ENCODE peak calls at places on chromosomes 4 and X, in seven cellular contexts. One of them, this sample, is unnamed.

GRCh38 chr4:170025523-170026252 is 507 bp downstream of the MFAP3L start:
- DNase-seq in SK-N-SH: peak; percentile 70
- DNase-seq in pancreas: peak; percentile 23
- DNase-seq in tibial nerve: no peak
- DNase-seq in lung: no peak
- DNase-seq in CD8-positive, alpha-beta T cell: no peak
- DNase-seq in gastrocnemius medialis: peak; percentile 16
- DNase-seq in this sample: no peak

GRCh38 chrX:1807301-1807731 is 192.5 kb downstream of the ASMT start:
- DNase-seq in gastrocnemius medialis: no peak
- DNase-seq in SK-N-SH: no peak
- DNase-seq in pancreas: no peak
- DNase-seq in tibial nerve: no peak
- DNase-seq in CD8-positive, alpha-beta T cell: no peak
- DNase-seq in lung: no peak
- DNase-seq in this sample: no peak

GRCh38 chr4:175790067-175790466 is 22.0 kb downstream of the GPM6A start:
- DNase-seq in CD8-positive, alpha-beta T cell: no peak
- DNase-seq in pancreas: no peak
- DNase-seq in SK-N-SH: no peak
- DNase-seq in tibial nerve: no peak
- DNase-seq in gastrocnemius medialis: no peak
- DNase-seq in lung: no peak
- DNase-seq in this sample: no peak

GRCh38 chrX:106670631-106671030 is 55.9 kb upstream of the RNF128 start:
- DNase-seq in lung: no peak
- DNase-seq in gastrocnemius medialis: no peak
- DNase-seq in pancreas: no peak
- DNase-seq in CD8-positive, alpha-beta T cell: no peak
- DNase-seq in tibial nerve: no peak
- DNase-seq in SK-N-SH: no peak
- DNase-seq in this sample: no peak

GRCh38 chr4:86895692-86896488 is 3.7 kb upstream of the C4orf36 start:
- DNase-seq in tibial nerve: no peak
- DNase-seq in CD8-positive, alpha-beta T cell: no peak
- DNase-seq in lung: no peak
- DNase-seq in gastrocnemius medialis: no peak
- DNase-seq in SK-N-SH: peak; percentile 58
- DNase-seq in pancreas: no peak
- DNase-seq in this sample: peak; percentile 86

GRCh38 chr4:173046818-173047217 is 121.8 kb upstream of the GALNT7 start:
- DNase-seq in lung: no peak
- DNase-seq in gastrocnemius medialis: no peak
- DNase-seq in CD8-positive, alpha-beta T cell: no peak
- DNase-seq in tibial nerve: no peak
- DNase-seq in pancreas: no peak
- DNase-seq in SK-N-SH: no peak
- DNase-seq in this sample: no peak

GRCh38 chrX:120120223-120120622 is 4.5 kb upstream of the RHOXF1 start:
- DNase-seq in SK-N-SH: no peak
- DNase-seq in gastrocnemius medialis: no peak
- DNase-seq in CD8-positive, alpha-beta T cell: no peak
- DNase-seq in lung: peak; percentile 76
- DNase-seq in pancreas: no peak
- DNase-seq in tibial nerve: no peak
- DNase-seq in this sample: no peak

GRCh38 chrX:460116-460515 is 73.4 kb upstream of the PPP2R3B start:
- DNase-seq in pancreas: no peak
- DNase-seq in gastrocnemius medialis: no peak
- DNase-seq in CD8-positive, alpha-beta T cell: no peak
- DNase-seq in tibial nerve: no peak
- DNase-seq in SK-N-SH: no peak
- DNase-seq in lung: no peak
- DNase-seq in this sample: no peak

GRCh38 chr4:181960384-181960783 is 282.8 kb upstream of the TENM3 start:
- DNase-seq in lung: no peak
- DNase-seq in gastrocnemius medialis: no peak
- DNase-seq in tibial nerve: no peak
- DNase-seq in CD8-positive, alpha-beta T cell: no peak
- DNase-seq in pancreas: no peak
- DNase-seq in SK-N-SH: no peak
- DNase-seq in this sample: no peak

GRCh38 chr4:154660052-154660451 is 47.6 kb upstream of the FGG start:
- DNase-seq in gastrocnemius medialis: no peak
- DNase-seq in tibial nerve: no peak
- DNase-seq in CD8-positive, alpha-beta T cell: no peak
- DNase-seq in SK-N-SH: no peak
- DNase-seq in lung: no peak
- DNase-seq in pancreas: peak; percentile 59
- DNase-seq in this sample: no peak

GRCh38 chr4:74058048-74058651 is 19.7 kb upstream of the CXCL3 start:
- DNase-seq in pancreas: no peak
- DNase-seq in gastrocnemius medialis: no peak
- DNase-seq in SK-N-SH: no peak
- DNase-seq in lung: no peak
- DNase-seq in CD8-positive, alpha-beta T cell: no peak
- DNase-seq in tibial nerve: no peak
- DNase-seq in this sample: no peak

GRCh38 chrX:826448-826847 is 195.9 kb downstream of the SHOX start:
- DNase-seq in gastrocnemius medialis: no peak
- DNase-seq in lung: no peak
- DNase-seq in SK-N-SH: no peak
- DNase-seq in CD8-positive, alpha-beta T cell: no peak
- DNase-seq in tibial nerve: no peak
- DNase-seq in pancreas: no peak
- DNase-seq in this sample: no peak

GRCh38 chr4:23006756-23007155 is 314.0 kb downstream of the GBA3 start:
- DNase-seq in SK-N-SH: no peak
- DNase-seq in lung: no peak
- DNase-seq in gastrocnemius medialis: no peak
- DNase-seq in tibial nerve: no peak
- DNase-seq in pancreas: no peak
- DNase-seq in CD8-positive, alpha-beta T cell: no peak
- DNase-seq in this sample: no peak

GRCh38 chr4:3257691-3258482 is 8.9 kb downstream of the MSANTD1 start:
- DNase-seq in gastrocnemius medialis: no peak
- DNase-seq in SK-N-SH: no peak
- DNase-seq in pancreas: peak; percentile 5
- DNase-seq in tibial nerve: peak; percentile 4
- DNase-seq in lung: no peak
- DNase-seq in CD8-positive, alpha-beta T cell: no peak
- DNase-seq in this sample: no peak

GRCh38 chr4:10079951-10080873 is 36.4 kb downstream of the WDR1 start:
- DNase-seq in lung: no peak
- DNase-seq in tibial nerve: no peak
- DNase-seq in SK-N-SH: peak; percentile 90
- DNase-seq in gastrocnemius medialis: peak; percentile 1
- DNase-seq in CD8-positive, alpha-beta T cell: no peak
- DNase-seq in pancreas: no peak
- DNase-seq in this sample: no peak

GRCh38 chrX:1767026-1767425 is 152.2 kb downstream of the ASMT start:
- DNase-seq in SK-N-SH: no peak
- DNase-seq in CD8-positive, alpha-beta T cell: no peak
- DNase-seq in gastrocnemius medialis: no peak
- DNase-seq in pancreas: no peak
- DNase-seq in lung: no peak
- DNase-seq in tibial nerve: no peak
- DNase-seq in this sample: no peak

GRCh38 chr4:132383571-132384199 is 765.4 kb upstream of the PCDH10 start:
- DNase-seq in gastrocnemius medialis: no peak
- DNase-seq in SK-N-SH: no peak
- DNase-seq in CD8-positive, alpha-beta T cell: no peak
- DNase-seq in lung: no peak
- DNase-seq in pancreas: no peak
- DNase-seq in tibial nerve: no peak
- DNase-seq in this sample: peak; percentile 34

GRCh38 chrX:24979081-24979480 is 36.7 kb downstream of the ARX start:
- DNase-seq in lung: no peak
- DNase-seq in pancreas: no peak
- DNase-seq in CD8-positive, alpha-beta T cell: no peak
- DNase-seq in SK-N-SH: no peak
- DNase-seq in tibial nerve: no peak
- DNase-seq in gastrocnemius medialis: no peak
- DNase-seq in this sample: no peak

GRCh38 chr4:67918428-67918827 is 34.6 kb upstream of the TMPRSS11D start:
- DNase-seq in lung: no peak
- DNase-seq in tibial nerve: no peak
- DNase-seq in gastrocnemius medialis: no peak
- DNase-seq in SK-N-SH: no peak
- DNase-seq in CD8-positive, alpha-beta T cell: no peak
- DNase-seq in pancreas: no peak
- DNase-seq in this sample: no peak

GRCh38 chr4:148076964-148077363 is 345.1 kb downstream of the ARHGAP10 start:
- DNase-seq in CD8-positive, alpha-beta T cell: no peak
- DNase-seq in pancreas: no peak
- DNase-seq in gastrocnemius medialis: no peak
- DNase-seq in SK-N-SH: no peak
- DNase-seq in tibial nerve: no peak
- DNase-seq in lung: no peak
- DNase-seq in this sample: no peak

GRCh38 chr4:139015948-139016451 is 419 bp downstream of the NOCT start:
- DNase-seq in CD8-positive, alpha-beta T cell: peak; percentile 10
- DNase-seq in gastrocnemius medialis: no peak
- DNase-seq in lung: peak; percentile 53
- DNase-seq in tibial nerve: no peak
- DNase-seq in pancreas: no peak
- DNase-seq in SK-N-SH: no peak
- DNase-seq in this sample: peak; percentile 16

GRCh38 chrX:19904778-19905367 is 17.5 kb upstream of the SH3KBP1 start:
- DNase-seq in lung: no peak
- DNase-seq in tibial nerve: no peak
- DNase-seq in pancreas: peak; percentile 28
- DNase-seq in gastrocnemius medialis: no peak
- DNase-seq in CD8-positive, alpha-beta T cell: no peak
- DNase-seq in SK-N-SH: peak; percentile 59
- DNase-seq in this sample: peak; percentile 66

GRCh38 chr4:108060686-108061321 is 71.1 kb downstream of the HADH start:
- DNase-seq in gastrocnemius medialis: no peak
- DNase-seq in pancreas: no peak
- DNase-seq in tibial nerve: no peak
- DNase-seq in CD8-positive, alpha-beta T cell: no peak
- DNase-seq in SK-N-SH: no peak
- DNase-seq in lung: no peak
- DNase-seq in this sample: no peak

GRCh38 chr4:101699441-101700117 is 91.0 kb upstream of the BANK1 start:
- DNase-seq in pancreas: no peak
- DNase-seq in lung: no peak
- DNase-seq in gastrocnemius medialis: no peak
- DNase-seq in tibial nerve: no peak
- DNase-seq in CD8-positive, alpha-beta T cell: no peak
- DNase-seq in SK-N-SH: no peak
- DNase-seq in this sample: no peak

GRCh38 chrX:30733852-30734660 is 80.8 kb downstream of the GK start:
- DNase-seq in SK-N-SH: no peak
- DNase-seq in CD8-positive, alpha-beta T cell: no peak
- DNase-seq in tibial nerve: no peak
- DNase-seq in lung: no peak
- DNase-seq in gastrocnemius medialis: no peak
- DNase-seq in pancreas: no peak
- DNase-seq in this sample: no peak

GRCh38 chr4:141645611-141646340 is 9.4 kb downstream of the IL15 start:
- DNase-seq in tibial nerve: no peak
- DNase-seq in lung: no peak
- DNase-seq in CD8-positive, alpha-beta T cell: no peak
- DNase-seq in gastrocnemius medialis: no peak
- DNase-seq in pancreas: no peak
- DNase-seq in SK-N-SH: no peak
- DNase-seq in this sample: no peak

DNA sequence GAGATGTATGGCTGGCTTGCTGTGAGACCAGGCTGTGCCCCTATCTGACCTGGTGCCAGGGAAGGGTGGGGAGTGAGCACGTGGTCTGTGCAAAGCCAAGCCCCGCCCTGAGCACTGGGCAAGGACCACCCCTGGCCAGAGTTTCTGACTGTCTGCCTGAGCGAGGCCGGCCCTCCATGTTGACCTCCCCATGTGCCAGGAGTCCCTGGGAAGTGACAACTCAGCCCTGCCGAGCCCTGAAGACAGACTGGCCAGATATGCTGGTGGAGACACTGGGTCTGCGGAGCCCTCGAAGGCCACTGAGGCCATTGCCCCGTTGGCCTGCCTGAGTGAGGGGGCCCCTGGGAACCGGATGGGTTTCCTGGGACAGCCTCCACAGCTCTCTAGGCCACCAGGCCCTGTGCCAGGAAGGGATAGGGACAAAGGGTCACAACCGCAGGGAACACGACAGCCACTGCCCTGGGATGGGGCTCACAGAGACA is 7.1 kb upstream of the BGN start:
- DNase-seq in CD8-positive, alpha-beta T cell: no peak
- DNase-seq in tibial nerve: no peak
- DNase-seq in pancreas: no peak
- DNase-seq in SK-N-SH: no peak
- DNase-seq in lung: no peak
- DNase-seq in gastrocnemius medialis: no peak
- DNase-seq in this sample: no peak
- H3K4me3 ChIP-seq in CD8-positive, alpha-beta T cell: no peak overlapping the region
- H3K4me3 ChIP-seq in tibial nerve: no peak overlapping the region
- H3K4me3 ChIP-seq in pancreas: no peak overlapping the region
- H3K4me3 ChIP-seq in SK-N-SH: no peak overlapping the region
- H3K4me3 ChIP-seq in lung: no peak overlapping the region
- H3K4me3 ChIP-seq in gastrocnemius medialis: no peak overlapping the region
- H3K4me3 ChIP-seq in this sample: no peak overlapping the region

GRCh38 chr4:48998440-48998839 is 12.4 kb downstream of the CWH43 start:
- DNase-seq in CD8-positive, alpha-beta T cell: no peak
- DNase-seq in pancreas: no peak
- DNase-seq in tibial nerve: no peak
- DNase-seq in SK-N-SH: no peak
- DNase-seq in lung: no peak
- DNase-seq in gastrocnemius medialis: no peak
- DNase-seq in this sample: no peak
- H3K9me3 ChIP-seq in CD8-positive, alpha-beta T cell: no peaks in the 10 kb centered on the region
- H3K9me3 ChIP-seq in pancreas: no peaks in the 10 kb centered on the region
- H3K9me3 ChIP-seq in tibial nerve: no peaks in the 10 kb centered on the region
- H3K9me3 ChIP-seq in SK-N-SH: no peaks in the 10 kb centered on the region
- H3K9me3 ChIP-seq in lung: peaks cover 4% of the 10 kb centered on the region
- H3K9me3 ChIP-seq in gastrocnemius medialis: no peaks in the 10 kb centered on the region
- H3K9me3 ChIP-seq in this sample: no peaks in the 10 kb centered on the region

GRCh38 chrX:151814767-151815166 is 80.2 kb downstream of the CNGA2 start:
- DNase-seq in pancreas: no peak
- DNase-seq in gastrocnemius medialis: no peak
- DNase-seq in lung: peak; percentile 6
- DNase-seq in SK-N-SH: no peak
- DNase-seq in CD8-positive, alpha-beta T cell: no peak
- DNase-seq in tibial nerve: no peak
- DNase-seq in this sample: no peak
- H3K36me3 ChIP-seq in pancreas: no peaks in the 10 kb centered on the region
- H3K36me3 ChIP-seq in gastrocnemius medialis: no peaks in the 10 kb centered on the region
- H3K36me3 ChIP-seq in lung: no peaks in the 10 kb centered on the region
- H3K36me3 ChIP-seq in SK-N-SH: no peaks in the 10 kb centered on the region
- H3K36me3 ChIP-seq in CD8-positive, alpha-beta T cell: no peaks in the 10 kb centered on the region
- H3K36me3 ChIP-seq in tibial nerve: no peaks in the 10 kb centered on the region
- H3K36me3 ChIP-seq in this sample: no peaks in the 10 kb centered on the region

GRCh38 chr4:306551-306961 is 1.3 kb upstream of the ZNF732 start:
- DNase-seq in CD8-positive, alpha-beta T cell: no peak
- DNase-seq in SK-N-SH: no peak
- DNase-seq in lung: no peak
- DNase-seq in pancreas: no peak
- DNase-seq in gastrocnemius medialis: no peak
- DNase-seq in tibial nerve: no peak
- DNase-seq in this sample: no peak

GRCh38 chr4:302381-302780 is 2.9 kb downstream of the ZNF732 start:
- DNase-seq in tibial nerve: no peak
- DNase-seq in SK-N-SH: no peak
- DNase-seq in lung: no peak
- DNase-seq in gastrocnemius medialis: no peak
- DNase-seq in CD8-positive, alpha-beta T cell: no peak
- DNase-seq in pancreas: no peak
- DNase-seq in this sample: no peak

GRCh38 chr4:304987-305680 is at the start of gene ZNF732:
- DNase-seq in SK-N-SH: peak; percentile 88
- DNase-seq in tibial nerve: no peak
- DNase-seq in gastrocnemius medialis: no peak
- DNase-seq in pancreas: peak; percentile 63
- DNase-seq in lung: no peak
- DNase-seq in CD8-positive, alpha-beta T cell: no peak
- DNase-seq in this sample: no peak
- H3K4me3 ChIP-seq in SK-N-SH: peak within 1 kb of the TSS; percentile 57
- H3K4me3 ChIP-seq in tibial nerve: peak within 1 kb of the TSS; percentile 42
- H3K4me3 ChIP-seq in gastrocnemius medialis: peak within 1 kb of the TSS; percentile 17
- H3K4me3 ChIP-seq in pancreas: peak within 1 kb of the TSS; percentile 39
- H3K4me3 ChIP-seq in lung: peak within 1 kb of the TSS; percentile 7
- H3K4me3 ChIP-seq in CD8-positive, alpha-beta T cell: no peak within 1 kb of the TSS
- H3K4me3 ChIP-seq in this sample: no peak within 1 kb of the TSS